ENCODE peak calls at places on chromosomes 16 and 17, in nine cellular contexts. K, I, V, E, Q, M, A, O and T are unnamed samples.

GRCh38 chr16:56630134-56630533 is 2.3 kb upstream of the MT1M start:
- DNase-seq in K (no peak), I (no peak), V (no peak), E (peak; percentile 76), Q (no peak), M (no peak), A (no peak), O (no peak), T (no peak)

GRCh38 chr17:38713456-38713855 is 8.4 kb downstream of the MLLT6 start:
- DNase-seq in K (no peak), I (no peak), V (no peak), E (no peak), Q (no peak), M (no peak), A (no peak), O (no peak), T (no peak)

GRCh38 chr16:27449434-27450188 is 47.6 kb downstream of the IL21R start:
- DNase-seq in K (no peak), I (no peak), V (no peak), E (peak; percentile 91), Q (no peak), M (no peak), A (peak; percentile 65), O (peak; percentile 59), T (no peak)

GRCh38 chr16:10535461-10535860 is 44.9 kb downstream of the EMP2 start:
- DNase-seq in K (no peak), I (no peak), V (no peak), E (no peak), Q (no peak), M (no peak), A (no peak), O (no peak), T (no peak)

GRCh38 chr17:40075216-40076100 is 12.7 kb downstream of the THRA start:
- DNase-seq in K (no peak), I (no peak), V (peak; percentile 94), E (peak; percentile 79), Q (peak; percentile 88), M (peak; percentile 85), A (peak; percentile 61), O (peak; percentile 55), T (peak; percentile 90)

GRCh38 chr16:49513040-49513439 is 139.4 kb downstream of the C16orf78 start:
- DNase-seq in K (no peak), I (no peak), V (no peak), E (no peak), Q (no peak), M (no peak), A (no peak), O (no peak), T (no peak)

GRCh38 chr17:45924332-45924820 is 30.0 kb downstream of the MAPT start:
- DNase-seq in K (no peak), I (no peak), V (no peak), E (no peak), Q (no peak), M (no peak), A (no peak), O (no peak), T (no peak)

GRCh38 chr17:73390851-73391250 is 79.0 kb upstream of the CDC42EP4 start:
- DNase-seq in K (no peak), I (no peak), V (no peak), E (no peak), Q (no peak), M (no peak), A (no peak), O (no peak), T (no peak)

GRCh38 chr17:42153919-42154491 is 784 bp downstream of the RAB5C start:
- DNase-seq in K (no peak), I (no peak), V (no peak), E (no peak), Q (no peak), M (no peak), A (no peak), O (no peak), T (no peak)

GRCh38 chr16:85605051-85605911 is 7.8 kb upstream of the GSE1 start:
- DNase-seq in K (no peak), I (no peak), V (no peak), E (no peak), Q (no peak), M (no peak), A (no peak), O (no peak), T (no peak)

GRCh38 chr16:66116163-66116792 is 250.2 kb upstream of the CDH5 start:
- DNase-seq in K (no peak), I (no peak), V (no peak), E (no peak), Q (no peak), M (no peak), A (no peak), O (no peak), T (no peak)

GRCh38 chr17:56887552-56888467 is 26.0 kb downstream of the TRIM25 start:
- DNase-seq in K (no peak), I (no peak), V (no peak), E (no peak), Q (no peak), M (no peak), A (no peak), O (no peak), T (no peak)

GRCh38 chr17:79950306-79950705 is 85.4 kb downstream of the TBC1D16 start:
- DNase-seq in K (no peak), I (no peak), V (peak; percentile 19), E (no peak), Q (peak; percentile 66), M (no peak), A (no peak), O (no peak), T (no peak)

GRCh38 chr17:32627233-32628008 is 140.6 kb downstream of the CDK5R1 start:
- DNase-seq in K (no peak), I (peak; percentile 93), V (no peak), E (no peak), Q (no peak), M (no peak), A (no peak), O (no peak), T (no peak)

GRCh38 chr17:60253048-60253447 is 103.3 kb downstream of the CA4 start:
- DNase-seq in K (no peak), I (no peak), V (no peak), E (no peak), Q (no peak), M (no peak), A (no peak), O (no peak), T (no peak)

GRCh38 chr16:2751577-2752034 is 832 bp upstream of the SRRM2 start:
- DNase-seq in K (no peak), I (peak; percentile 87), V (peak; percentile 40), E (peak; percentile 87), Q (no peak), M (no peak), A (no peak), O (no peak), T (no peak)

GRCh38 chr17:17765359-17765758 is 71.4 kb downstream of the SREBF1 start:
- DNase-seq in K (no peak), I (no peak), V (no peak), E (no peak), Q (no peak), M (no peak), A (no peak), O (no peak), T (no peak)

GRCh38 chr16:84892097-84892496 is 72.3 kb downstream of the CRISPLD2 start:
- DNase-seq in K (no peak), I (no peak), V (no peak), E (no peak), Q (no peak), M (no peak), A (no peak), O (no peak), T (no peak)

GRCh38 chr16:71226229-71227141 is 4.0 kb downstream of the HYDIN start:
- DNase-seq in K (no peak), I (no peak), V (no peak), E (no peak), Q (no peak), M (no peak), A (no peak), O (no peak), T (no peak)

GRCh38 chr16:1014771-1015495 is 33.4 kb downstream of the SOX8 start:
- DNase-seq in K (no peak), I (no peak), V (peak; percentile 54), E (no peak), Q (no peak), M (peak; percentile 54), A (no peak), O (no peak), T (no peak)

GRCh38 chr17:60077226-60077625 is 1.5 kb downstream of the HEATR6 start:
- DNase-seq in K (no peak), I (no peak), V (no peak), E (no peak), Q (no peak), M (no peak), A (no peak), O (no peak), T (no peak)

GRCh38 chr16:81551141-81551808 is 106.7 kb downstream of the CMIP start:
- DNase-seq in K (no peak), I (no peak), V (no peak), E (peak; percentile 73), Q (no peak), M (no peak), A (peak; percentile 4), O (no peak), T (no peak)

GRCh38 chr17:182164-182751 is 808 bp upstream of the DOC2B start:
- DNase-seq in K (no peak), I (no peak), V (no peak), E (no peak), Q (no peak), M (no peak), A (no peak), O (no peak), T (no peak)

GRCh38 chr17:79003661-79004411 is 5.7 kb downstream of the CANT1 start:
- DNase-seq in K (no peak), I (no peak), V (no peak), E (peak; percentile 16), Q (peak; percentile 35), M (no peak), A (no peak), O (no peak), T (no peak)

GRCh38 chr17:42340691-42341127 is 47.5 kb downstream of the STAT3 start:
- DNase-seq in K (no peak), I (no peak), V (no peak), E (no peak), Q (no peak), M (no peak), A (no peak), O (peak; percentile 11), T (no peak)

GRCh38 chr16:54506691-54507090 is 220.1 kb upstream of the IRX3 start:
- DNase-seq in K (no peak), I (no peak), V (no peak), E (no peak), Q (no peak), M (no peak), A (no peak), O (no peak), T (no peak)

GRCh38 chr17:37490022-37490587 is 414 bp downstream of the DUSP14 start:
- DNase-seq in K (no peak), I (peak; percentile 31), V (peak; percentile 68), E (peak; percentile 81), Q (peak; percentile 78), M (peak; percentile 61), A (peak; percentile 63), O (peak; percentile 61), T (peak; percentile 92)

GRCh38 chr17:30207655-30208054 is 27.8 kb downstream of the SLC6A4 start:
- DNase-seq in K (no peak), I (no peak), V (no peak), E (no peak), Q (no peak), M (no peak), A (no peak), O (no peak), T (no peak)

GRCh38 chr16:20865420-20866126 is 34.6 kb downstream of the DCUN1D3 start:
- DNase-seq in K (no peak), I (no peak), V (no peak), E (peak; percentile 73), Q (no peak), M (no peak), A (no peak), O (no peak), T (no peak)

GRCh38 chr17:39761861-39762496 is 24.2 kb downstream of the GRB7 start:
- DNase-seq in K (no peak), I (no peak), V (no peak), E (no peak), Q (no peak), M (no peak), A (no peak), O (no peak), T (peak; percentile 69)

GRCh38 chr17:44094701-44095387 is 24.3 kb downstream of the G6PC3 start:
- DNase-seq in K (no peak), I (no peak), V (no peak), E (no peak), Q (no peak), M (no peak), A (no peak), O (no peak), T (no peak)